ENCODE peak calls at places on chromosomes 13 and 19, in nine cellular contexts. N, X, L, R, Z, B, C, U and I are unnamed samples.

GRCh38 chr13:91572439-91572838 is 174.0 kb downstream of the GPC5 start:
- DNase-seq in N (no peak), X (no peak), L (no peak), R (no peak), Z (no peak), B (no peak), C (no peak), U (no peak), I (no peak)

GRCh38 chr19:10290439-10290875 is 705 bp downstream of the ICAM5 start:
- DNase-seq in N (no peak), X (no peak), L (no peak), R (no peak), Z (peak), B (no peak), C (peak), U (no peak), I (no peak)

GRCh38 chr13:20192470-20193141 is at the start of gene GJB2:
- DNase-seq in N (peak), X (no peak), L (no peak), R (no peak), Z (no peak), B (no peak), C (peak), U (no peak), I (no peak)

GRCh38 chr13:89910166-89910565 is 1437.3 kb upstream of the MIR17HG start:
- DNase-seq in N (no peak), X (no peak), L (no peak), R (no peak), Z (no peak), B (peak), C (no peak), U (no peak), I (no peak)

GRCh38 chr13:25034173-25034572 is 61.8 kb upstream of the PABPC3 start:
- DNase-seq in N (no peak), X (no peak), L (no peak), R (no peak), Z (no peak), B (no peak), C (no peak), U (no peak), I (no peak)

GRCh38 chr13:106100261-106100919 is 435.1 kb downstream of the EFNB2 start:
- DNase-seq in N (no peak), X (no peak), L (no peak), R (no peak), Z (no peak), B (no peak), C (peak), U (no peak), I (no peak)

GRCh38 chr13:59677966-59678814 is 485.5 kb downstream of the DIAPH3 start:
- DNase-seq in N (no peak), X (peak), L (peak), R (no peak), Z (peak), B (no peak), C (no peak), U (no peak), I (no peak)

GRCh38 chr19:51830263-51830662 is 35.3 kb downstream of the FPR3 start:
- DNase-seq in N (no peak), X (no peak), L (no peak), R (no peak), Z (no peak), B (no peak), C (no peak), U (no peak), I (no peak)

GRCh38 chr19:55283548-55284393 is at the start of gene BRSK1:
- DNase-seq in N (no peak), X (no peak), L (peak), R (peak), Z (no peak), B (no peak), C (peak), U (no peak), I (no peak)

GRCh38 chr19:20926796-20927195 is 3.7 kb downstream of the ZNF85 start:
- DNase-seq in N (no peak), X (no peak), L (no peak), R (no peak), Z (no peak), B (no peak), C (no peak), U (no peak), I (no peak)

GRCh38 chr13:69524459-69525155 is 583.0 kb upstream of the ATXN8OS start:
- DNase-seq in N (no peak), X (no peak), L (no peak), R (no peak), Z (no peak), B (no peak), C (no peak), U (no peak), I (no peak)